ENCODE peak calls at places on chromosomes 1 and 21, in ten cellular contexts. One of them, this sample, is unnamed.

GRCh38 chr1:53686371-53687267 is 52.3 kb downstream of the GLIS1 start:
- DNase-seq in GM04504: no peak
- DNase-seq in stimulated activated naive B cell treated with anti-CD40 and anti-IgM and Interleukin-4, amounts not matched to agents 10 μg/mL and 1 μg/mL and 100 μg/mL, for 72 hours: no peak
- DNase-seq in activated CD8-positive, alpha-beta memory T cell treated with anti-CD3 and anti-CD28 coated beads, Interleukin-2, amount 50 U/mL, for 48 hours: no peak
- DNase-seq in mesothelial cell of epicardium: no peak
- DNase-seq in brain microvascular endothelial cell: peak
- DNase-seq in left cardiac atrium: no peak
- DNase-seq in fibroblast of lung: peak
- DNase-seq in activated T-cell treated with anti-CD3 and anti-CD28 coated beads, Interleukin-2, amount 50 U/mL, for 72 hours: no peak
- DNase-seq in HL-60: no peak
- DNase-seq in this sample: peak

GRCh38 chr1:91650764-91651163 is 150.1 kb downstream of the CDC7 start:
- DNase-seq in GM04504: peak
- DNase-seq in stimulated activated naive B cell treated with anti-CD40 and anti-IgM and Interleukin-4, amounts not matched to agents 10 μg/mL and 1 μg/mL and 100 μg/mL, for 72 hours: no peak
- DNase-seq in activated CD8-positive, alpha-beta memory T cell treated with anti-CD3 and anti-CD28 coated beads, Interleukin-2, amount 50 U/mL, for 48 hours: no peak
- DNase-seq in mesothelial cell of epicardium: no peak
- DNase-seq in brain microvascular endothelial cell: peak
- DNase-seq in left cardiac atrium: peak
- DNase-seq in fibroblast of lung: peak
- DNase-seq in activated T-cell treated with anti-CD3 and anti-CD28 coated beads, Interleukin-2, amount 50 U/mL, for 72 hours: no peak
- DNase-seq in HL-60: no peak
- DNase-seq in this sample: peak

GRCh38 chr1:154666051-154666793 is 58.2 kb upstream of the ADAR start:
- DNase-seq in GM04504: no peak
- DNase-seq in stimulated activated naive B cell treated with anti-CD40 and anti-IgM and Interleukin-4, amounts not matched to agents 10 μg/mL and 1 μg/mL and 100 μg/mL, for 72 hours: no peak
- DNase-seq in activated CD8-positive, alpha-beta memory T cell treated with anti-CD3 and anti-CD28 coated beads, Interleukin-2, amount 50 U/mL, for 48 hours: no peak
- DNase-seq in mesothelial cell of epicardium: no peak
- DNase-seq in brain microvascular endothelial cell: no peak
- DNase-seq in left cardiac atrium: no peak
- DNase-seq in fibroblast of lung: no peak
- DNase-seq in activated T-cell treated with anti-CD3 and anti-CD28 coated beads, Interleukin-2, amount 50 U/mL, for 72 hours: no peak
- DNase-seq in HL-60: no peak
- DNase-seq in this sample: no peak

GRCh38 chr1:154182342-154183044 is 9.4 kb downstream of the TPM3 start:
- DNase-seq in GM04504: peak
- DNase-seq in stimulated activated naive B cell treated with anti-CD40 and anti-IgM and Interleukin-4, amounts not matched to agents 10 μg/mL and 1 μg/mL and 100 μg/mL, for 72 hours: peak
- DNase-seq in activated CD8-positive, alpha-beta memory T cell treated with anti-CD3 and anti-CD28 coated beads, Interleukin-2, amount 50 U/mL, for 48 hours: peak
- DNase-seq in mesothelial cell of epicardium: peak
- DNase-seq in brain microvascular endothelial cell: peak
- DNase-seq in left cardiac atrium: peak
- DNase-seq in fibroblast of lung: peak
- DNase-seq in activated T-cell treated with anti-CD3 and anti-CD28 coated beads, Interleukin-2, amount 50 U/mL, for 72 hours: peak
- DNase-seq in HL-60: peak
- DNase-seq in this sample: peak

GRCh38 chr1:164092603-164093353 is 466.2 kb upstream of the PBX1 start:
- DNase-seq in GM04504: no peak
- DNase-seq in stimulated activated naive B cell treated with anti-CD40 and anti-IgM and Interleukin-4, amounts not matched to agents 10 μg/mL and 1 μg/mL and 100 μg/mL, for 72 hours: no peak
- DNase-seq in activated CD8-positive, alpha-beta memory T cell treated with anti-CD3 and anti-CD28 coated beads, Interleukin-2, amount 50 U/mL, for 48 hours: peak
- DNase-seq in mesothelial cell of epicardium: no peak
- DNase-seq in brain microvascular endothelial cell: no peak
- DNase-seq in left cardiac atrium: no peak
- DNase-seq in fibroblast of lung: no peak
- DNase-seq in activated T-cell treated with anti-CD3 and anti-CD28 coated beads, Interleukin-2, amount 50 U/mL, for 72 hours: peak
- DNase-seq in HL-60: peak
- DNase-seq in this sample: peak

GRCh38 chr1:111738436-111739221 is 566 bp downstream of the INKA2 start:
- DNase-seq in GM04504: peak
- DNase-seq in stimulated activated naive B cell treated with anti-CD40 and anti-IgM and Interleukin-4, amounts not matched to agents 10 μg/mL and 1 μg/mL and 100 μg/mL, for 72 hours: peak
- DNase-seq in activated CD8-positive, alpha-beta memory T cell treated with anti-CD3 and anti-CD28 coated beads, Interleukin-2, amount 50 U/mL, for 48 hours: no peak
- DNase-seq in mesothelial cell of epicardium: no peak
- DNase-seq in brain microvascular endothelial cell: no peak
- DNase-seq in left cardiac atrium: peak
- DNase-seq in fibroblast of lung: peak
- DNase-seq in activated T-cell treated with anti-CD3 and anti-CD28 coated beads, Interleukin-2, amount 50 U/mL, for 72 hours: peak
- DNase-seq in HL-60: peak
- DNase-seq in this sample: peak

GRCh38 chr21:27649323-27649722 is 682.4 kb upstream of the ADAMTS5 start:
- DNase-seq in GM04504: peak
- DNase-seq in stimulated activated naive B cell treated with anti-CD40 and anti-IgM and Interleukin-4, amounts not matched to agents 10 μg/mL and 1 μg/mL and 100 μg/mL, for 72 hours: no peak
- DNase-seq in activated CD8-positive, alpha-beta memory T cell treated with anti-CD3 and anti-CD28 coated beads, Interleukin-2, amount 50 U/mL, for 48 hours: no peak
- DNase-seq in mesothelial cell of epicardium: no peak
- DNase-seq in brain microvascular endothelial cell: peak
- DNase-seq in left cardiac atrium: no peak
- DNase-seq in fibroblast of lung: peak
- DNase-seq in activated T-cell treated with anti-CD3 and anti-CD28 coated beads, Interleukin-2, amount 50 U/mL, for 72 hours: no peak
- DNase-seq in HL-60: no peak
- DNase-seq in this sample: peak

GRCh38 chr1:219812491-219813221 is 115.7 kb downstream of the SLC30A10 start:
- DNase-seq in GM04504: peak
- DNase-seq in stimulated activated naive B cell treated with anti-CD40 and anti-IgM and Interleukin-4, amounts not matched to agents 10 μg/mL and 1 μg/mL and 100 μg/mL, for 72 hours: peak
- DNase-seq in activated CD8-positive, alpha-beta memory T cell treated with anti-CD3 and anti-CD28 coated beads, Interleukin-2, amount 50 U/mL, for 48 hours: no peak
- DNase-seq in mesothelial cell of epicardium: peak
- DNase-seq in brain microvascular endothelial cell: peak
- DNase-seq in left cardiac atrium: no peak
- DNase-seq in fibroblast of lung: peak
- DNase-seq in activated T-cell treated with anti-CD3 and anti-CD28 coated beads, Interleukin-2, amount 50 U/mL, for 72 hours: peak
- DNase-seq in HL-60: peak
- DNase-seq in this sample: peak

GRCh38 chr1:230141002-230141648 is 74.1 kb downstream of the GALNT2 start:
- DNase-seq in GM04504: no peak
- DNase-seq in stimulated activated naive B cell treated with anti-CD40 and anti-IgM and Interleukin-4, amounts not matched to agents 10 μg/mL and 1 μg/mL and 100 μg/mL, for 72 hours: no peak
- DNase-seq in activated CD8-positive, alpha-beta memory T cell treated with anti-CD3 and anti-CD28 coated beads, Interleukin-2, amount 50 U/mL, for 48 hours: no peak
- DNase-seq in mesothelial cell of epicardium: no peak
- DNase-seq in brain microvascular endothelial cell: peak
- DNase-seq in left cardiac atrium: no peak
- DNase-seq in fibroblast of lung: peak
- DNase-seq in activated T-cell treated with anti-CD3 and anti-CD28 coated beads, Interleukin-2, amount 50 U/mL, for 72 hours: no peak
- DNase-seq in HL-60: no peak
- DNase-seq in this sample: peak

GRCh38 chr1:92707292-92707691 is 77.6 kb downstream of the EVI5 start:
- DNase-seq in GM04504: no peak
- DNase-seq in stimulated activated naive B cell treated with anti-CD40 and anti-IgM and Interleukin-4, amounts not matched to agents 10 μg/mL and 1 μg/mL and 100 μg/mL, for 72 hours: no peak
- DNase-seq in activated CD8-positive, alpha-beta memory T cell treated with anti-CD3 and anti-CD28 coated beads, Interleukin-2, amount 50 U/mL, for 48 hours: no peak
- DNase-seq in mesothelial cell of epicardium: no peak
- DNase-seq in brain microvascular endothelial cell: no peak
- DNase-seq in left cardiac atrium: no peak
- DNase-seq in fibroblast of lung: no peak
- DNase-seq in activated T-cell treated with anti-CD3 and anti-CD28 coated beads, Interleukin-2, amount 50 U/mL, for 72 hours: no peak
- DNase-seq in HL-60: no peak
- DNase-seq in this sample: no peak

GRCh38 chr1:40847023-40847740 is 15.0 kb downstream of the CITED4 start:
- DNase-seq in GM04504: no peak
- DNase-seq in stimulated activated naive B cell treated with anti-CD40 and anti-IgM and Interleukin-4, amounts not matched to agents 10 μg/mL and 1 μg/mL and 100 μg/mL, for 72 hours: no peak
- DNase-seq in activated CD8-positive, alpha-beta memory T cell treated with anti-CD3 and anti-CD28 coated beads, Interleukin-2, amount 50 U/mL, for 48 hours: no peak
- DNase-seq in mesothelial cell of epicardium: no peak
- DNase-seq in brain microvascular endothelial cell: no peak
- DNase-seq in left cardiac atrium: no peak
- DNase-seq in fibroblast of lung: peak
- DNase-seq in activated T-cell treated with anti-CD3 and anti-CD28 coated beads, Interleukin-2, amount 50 U/mL, for 72 hours: no peak
- DNase-seq in HL-60: no peak
- DNase-seq in this sample: no peak

GRCh38 chr21:28325618-28326017 is 667.1 kb downstream of the LTN1 start:
- DNase-seq in GM04504: no peak
- DNase-seq in stimulated activated naive B cell treated with anti-CD40 and anti-IgM and Interleukin-4, amounts not matched to agents 10 μg/mL and 1 μg/mL and 100 μg/mL, for 72 hours: no peak
- DNase-seq in activated CD8-positive, alpha-beta memory T cell treated with anti-CD3 and anti-CD28 coated beads, Interleukin-2, amount 50 U/mL, for 48 hours: no peak
- DNase-seq in mesothelial cell of epicardium: no peak
- DNase-seq in brain microvascular endothelial cell: no peak
- DNase-seq in left cardiac atrium: no peak
- DNase-seq in fibroblast of lung: no peak
- DNase-seq in activated T-cell treated with anti-CD3 and anti-CD28 coated beads, Interleukin-2, amount 50 U/mL, for 72 hours: no peak
- DNase-seq in HL-60: no peak
- DNase-seq in this sample: no peak

GRCh38 chr1:169745015-169745861 is 11.4 kb upstream of the SELE start:
- DNase-seq in GM04504: no peak
- DNase-seq in stimulated activated naive B cell treated with anti-CD40 and anti-IgM and Interleukin-4, amounts not matched to agents 10 μg/mL and 1 μg/mL and 100 μg/mL, for 72 hours: no peak
- DNase-seq in activated CD8-positive, alpha-beta memory T cell treated with anti-CD3 and anti-CD28 coated beads, Interleukin-2, amount 50 U/mL, for 48 hours: no peak
- DNase-seq in mesothelial cell of epicardium: no peak
- DNase-seq in brain microvascular endothelial cell: peak
- DNase-seq in left cardiac atrium: peak
- DNase-seq in fibroblast of lung: peak
- DNase-seq in activated T-cell treated with anti-CD3 and anti-CD28 coated beads, Interleukin-2, amount 50 U/mL, for 72 hours: no peak
- DNase-seq in HL-60: no peak
- DNase-seq in this sample: peak

GRCh38 chr1:234735476-234735875 is 125.5 kb upstream of the IRF2BP2 start:
- DNase-seq in GM04504: no peak
- DNase-seq in stimulated activated naive B cell treated with anti-CD40 and anti-IgM and Interleukin-4, amounts not matched to agents 10 μg/mL and 1 μg/mL and 100 μg/mL, for 72 hours: no peak
- DNase-seq in activated CD8-positive, alpha-beta memory T cell treated with anti-CD3 and anti-CD28 coated beads, Interleukin-2, amount 50 U/mL, for 48 hours: no peak
- DNase-seq in mesothelial cell of epicardium: no peak
- DNase-seq in brain microvascular endothelial cell: no peak
- DNase-seq in left cardiac atrium: no peak
- DNase-seq in fibroblast of lung: no peak
- DNase-seq in activated T-cell treated with anti-CD3 and anti-CD28 coated beads, Interleukin-2, amount 50 U/mL, for 72 hours: no peak
- DNase-seq in HL-60: no peak
- DNase-seq in this sample: no peak

GRCh38 chr1:216632980-216633379 is 90.2 kb downstream of the ESRRG start:
- DNase-seq in GM04504: no peak
- DNase-seq in stimulated activated naive B cell treated with anti-CD40 and anti-IgM and Interleukin-4, amounts not matched to agents 10 μg/mL and 1 μg/mL and 100 μg/mL, for 72 hours: no peak
- DNase-seq in activated CD8-positive, alpha-beta memory T cell treated with anti-CD3 and anti-CD28 coated beads, Interleukin-2, amount 50 U/mL, for 48 hours: no peak
- DNase-seq in mesothelial cell of epicardium: no peak
- DNase-seq in brain microvascular endothelial cell: no peak
- DNase-seq in left cardiac atrium: no peak
- DNase-seq in fibroblast of lung: no peak
- DNase-seq in activated T-cell treated with anti-CD3 and anti-CD28 coated beads, Interleukin-2, amount 50 U/mL, for 72 hours: no peak
- DNase-seq in HL-60: no peak
- DNase-seq in this sample: no peak

GRCh38 chr1:22364764-22365163 is 86.9 kb upstream of the ZBTB40 start:
- DNase-seq in GM04504: no peak
- DNase-seq in stimulated activated naive B cell treated with anti-CD40 and anti-IgM and Interleukin-4, amounts not matched to agents 10 μg/mL and 1 μg/mL and 100 μg/mL, for 72 hours: no peak
- DNase-seq in activated CD8-positive, alpha-beta memory T cell treated with anti-CD3 and anti-CD28 coated beads, Interleukin-2, amount 50 U/mL, for 48 hours: no peak
- DNase-seq in mesothelial cell of epicardium: no peak
- DNase-seq in brain microvascular endothelial cell: no peak
- DNase-seq in left cardiac atrium: no peak
- DNase-seq in fibroblast of lung: no peak
- DNase-seq in activated T-cell treated with anti-CD3 and anti-CD28 coated beads, Interleukin-2, amount 50 U/mL, for 72 hours: no peak
- DNase-seq in HL-60: no peak
- DNase-seq in this sample: no peak

GRCh38 chr1:28913786-28914227 is 562 bp upstream of the EPB41 start:
- DNase-seq in GM04504: no peak
- DNase-seq in stimulated activated naive B cell treated with anti-CD40 and anti-IgM and Interleukin-4, amounts not matched to agents 10 μg/mL and 1 μg/mL and 100 μg/mL, for 72 hours: no peak
- DNase-seq in activated CD8-positive, alpha-beta memory T cell treated with anti-CD3 and anti-CD28 coated beads, Interleukin-2, amount 50 U/mL, for 48 hours: no peak
- DNase-seq in mesothelial cell of epicardium: no peak
- DNase-seq in brain microvascular endothelial cell: no peak
- DNase-seq in left cardiac atrium: no peak
- DNase-seq in fibroblast of lung: no peak
- DNase-seq in activated T-cell treated with anti-CD3 and anti-CD28 coated beads, Interleukin-2, amount 50 U/mL, for 72 hours: no peak
- DNase-seq in HL-60: no peak
- DNase-seq in this sample: peak

GRCh38 chr21:27464643-27465042 is 497.8 kb upstream of the ADAMTS5 start:
- DNase-seq in GM04504: no peak
- DNase-seq in stimulated activated naive B cell treated with anti-CD40 and anti-IgM and Interleukin-4, amounts not matched to agents 10 μg/mL and 1 μg/mL and 100 μg/mL, for 72 hours: no peak
- DNase-seq in activated CD8-positive, alpha-beta memory T cell treated with anti-CD3 and anti-CD28 coated beads, Interleukin-2, amount 50 U/mL, for 48 hours: no peak
- DNase-seq in mesothelial cell of epicardium: no peak
- DNase-seq in brain microvascular endothelial cell: no peak
- DNase-seq in left cardiac atrium: no peak
- DNase-seq in fibroblast of lung: peak
- DNase-seq in activated T-cell treated with anti-CD3 and anti-CD28 coated beads, Interleukin-2, amount 50 U/mL, for 72 hours: no peak
- DNase-seq in HL-60: no peak
- DNase-seq in this sample: peak

GRCh38 chr1:53410691-53411090 is 48.5 kb upstream of the DMRTB1 start:
- DNase-seq in GM04504: no peak
- DNase-seq in stimulated activated naive B cell treated with anti-CD40 and anti-IgM and Interleukin-4, amounts not matched to agents 10 μg/mL and 1 μg/mL and 100 μg/mL, for 72 hours: no peak
- DNase-seq in activated CD8-positive, alpha-beta memory T cell treated with anti-CD3 and anti-CD28 coated beads, Interleukin-2, amount 50 U/mL, for 48 hours: no peak
- DNase-seq in mesothelial cell of epicardium: no peak
- DNase-seq in brain microvascular endothelial cell: no peak
- DNase-seq in left cardiac atrium: no peak
- DNase-seq in fibroblast of lung: no peak
- DNase-seq in activated T-cell treated with anti-CD3 and anti-CD28 coated beads, Interleukin-2, amount 50 U/mL, for 72 hours: no peak
- DNase-seq in HL-60: no peak
- DNase-seq in this sample: no peak

GRCh38 chr21:32306021-32306780 is 7.5 kb downstream of the MRAP start:
- DNase-seq in GM04504: no peak
- DNase-seq in stimulated activated naive B cell treated with anti-CD40 and anti-IgM and Interleukin-4, amounts not matched to agents 10 μg/mL and 1 μg/mL and 100 μg/mL, for 72 hours: no peak
- DNase-seq in activated CD8-positive, alpha-beta memory T cell treated with anti-CD3 and anti-CD28 coated beads, Interleukin-2, amount 50 U/mL, for 48 hours: no peak
- DNase-seq in mesothelial cell of epicardium: no peak
- DNase-seq in brain microvascular endothelial cell: peak
- DNase-seq in left cardiac atrium: no peak
- DNase-seq in fibroblast of lung: peak
- DNase-seq in activated T-cell treated with anti-CD3 and anti-CD28 coated beads, Interleukin-2, amount 50 U/mL, for 72 hours: no peak
- DNase-seq in HL-60: no peak
- DNase-seq in this sample: no peak

GRCh38 chr1:157852476-157852875 is 10.9 kb upstream of the CD5L start:
- DNase-seq in GM04504: no peak
- DNase-seq in stimulated activated naive B cell treated with anti-CD40 and anti-IgM and Interleukin-4, amounts not matched to agents 10 μg/mL and 1 μg/mL and 100 μg/mL, for 72 hours: no peak
- DNase-seq in activated CD8-positive, alpha-beta memory T cell treated with anti-CD3 and anti-CD28 coated beads, Interleukin-2, amount 50 U/mL, for 48 hours: no peak
- DNase-seq in mesothelial cell of epicardium: no peak
- DNase-seq in brain microvascular endothelial cell: no peak
- DNase-seq in left cardiac atrium: no peak
- DNase-seq in fibroblast of lung: peak
- DNase-seq in activated T-cell treated with anti-CD3 and anti-CD28 coated beads, Interleukin-2, amount 50 U/mL, for 72 hours: no peak
- DNase-seq in HL-60: no peak
- DNase-seq in this sample: peak

GRCh38 chr1:10630661-10631120 is 155.9 kb downstream of the PEX14 start:
- DNase-seq in GM04504: no peak
- DNase-seq in stimulated activated naive B cell treated with anti-CD40 and anti-IgM and Interleukin-4, amounts not matched to agents 10 μg/mL and 1 μg/mL and 100 μg/mL, for 72 hours: no peak
- DNase-seq in activated CD8-positive, alpha-beta memory T cell treated with anti-CD3 and anti-CD28 coated beads, Interleukin-2, amount 50 U/mL, for 48 hours: no peak
- DNase-seq in mesothelial cell of epicardium: peak
- DNase-seq in brain microvascular endothelial cell: no peak
- DNase-seq in left cardiac atrium: no peak
- DNase-seq in fibroblast of lung: no peak
- DNase-seq in activated T-cell treated with anti-CD3 and anti-CD28 coated beads, Interleukin-2, amount 50 U/mL, for 72 hours: no peak
- DNase-seq in HL-60: no peak
- DNase-seq in this sample: no peak

GRCh38 chr1:227094249-227094966 is 154.3 kb downstream of the COQ8A start:
- DNase-seq in GM04504: no peak
- DNase-seq in stimulated activated naive B cell treated with anti-CD40 and anti-IgM and Interleukin-4, amounts not matched to agents 10 μg/mL and 1 μg/mL and 100 μg/mL, for 72 hours: no peak
- DNase-seq in activated CD8-positive, alpha-beta memory T cell treated with anti-CD3 and anti-CD28 coated beads, Interleukin-2, amount 50 U/mL, for 48 hours: no peak
- DNase-seq in mesothelial cell of epicardium: no peak
- DNase-seq in brain microvascular endothelial cell: no peak
- DNase-seq in left cardiac atrium: no peak
- DNase-seq in fibroblast of lung: peak
- DNase-seq in activated T-cell treated with anti-CD3 and anti-CD28 coated beads, Interleukin-2, amount 50 U/mL, for 72 hours: no peak
- DNase-seq in HL-60: no peak
- DNase-seq in this sample: peak

GRCh38 chr1:236168716-236169429 is 26.5 kb downstream of the GPR137B start:
- DNase-seq in GM04504: no peak
- DNase-seq in stimulated activated naive B cell treated with anti-CD40 and anti-IgM and Interleukin-4, amounts not matched to agents 10 μg/mL and 1 μg/mL and 100 μg/mL, for 72 hours: no peak
- DNase-seq in activated CD8-positive, alpha-beta memory T cell treated with anti-CD3 and anti-CD28 coated beads, Interleukin-2, amount 50 U/mL, for 48 hours: peak
- DNase-seq in mesothelial cell of epicardium: no peak
- DNase-seq in brain microvascular endothelial cell: peak
- DNase-seq in left cardiac atrium: peak
- DNase-seq in fibroblast of lung: peak
- DNase-seq in activated T-cell treated with anti-CD3 and anti-CD28 coated beads, Interleukin-2, amount 50 U/mL, for 72 hours: peak
- DNase-seq in HL-60: no peak
- DNase-seq in this sample: no peak

GRCh38 chr1:232954594-232955365 is 4.4 kb downstream of the NTPCR start:
- DNase-seq in GM04504: no peak
- DNase-seq in stimulated activated naive B cell treated with anti-CD40 and anti-IgM and Interleukin-4, amounts not matched to agents 10 μg/mL and 1 μg/mL and 100 μg/mL, for 72 hours: no peak
- DNase-seq in activated CD8-positive, alpha-beta memory T cell treated with anti-CD3 and anti-CD28 coated beads, Interleukin-2, amount 50 U/mL, for 48 hours: no peak
- DNase-seq in mesothelial cell of epicardium: no peak
- DNase-seq in brain microvascular endothelial cell: peak
- DNase-seq in left cardiac atrium: no peak
- DNase-seq in fibroblast of lung: peak
- DNase-seq in activated T-cell treated with anti-CD3 and anti-CD28 coated beads, Interleukin-2, amount 50 U/mL, for 72 hours: no peak
- DNase-seq in HL-60: no peak
- DNase-seq in this sample: peak

GRCh38 chr1:204650911-204651570 is 34.5 kb downstream of the LRRN2 start:
- DNase-seq in GM04504: no peak
- DNase-seq in stimulated activated naive B cell treated with anti-CD40 and anti-IgM and Interleukin-4, amounts not matched to agents 10 μg/mL and 1 μg/mL and 100 μg/mL, for 72 hours: no peak
- DNase-seq in activated CD8-positive, alpha-beta memory T cell treated with anti-CD3 and anti-CD28 coated beads, Interleukin-2, amount 50 U/mL, for 48 hours: no peak
- DNase-seq in mesothelial cell of epicardium: no peak
- DNase-seq in brain microvascular endothelial cell: no peak
- DNase-seq in left cardiac atrium: no peak
- DNase-seq in fibroblast of lung: peak
- DNase-seq in activated T-cell treated with anti-CD3 and anti-CD28 coated beads, Interleukin-2, amount 50 U/mL, for 72 hours: no peak
- DNase-seq in HL-60: no peak
- DNase-seq in this sample: no peak

GRCh38 chr1:15352122-15352957 is 57.3 kb upstream of the EFHD2 start:
- DNase-seq in GM04504: no peak
- DNase-seq in stimulated activated naive B cell treated with anti-CD40 and anti-IgM and Interleukin-4, amounts not matched to agents 10 μg/mL and 1 μg/mL and 100 μg/mL, for 72 hours: no peak
- DNase-seq in activated CD8-positive, alpha-beta memory T cell treated with anti-CD3 and anti-CD28 coated beads, Interleukin-2, amount 50 U/mL, for 48 hours: peak
- DNase-seq in mesothelial cell of epicardium: no peak
- DNase-seq in brain microvascular endothelial cell: peak
- DNase-seq in left cardiac atrium: no peak
- DNase-seq in fibroblast of lung: peak
- DNase-seq in activated T-cell treated with anti-CD3 and anti-CD28 coated beads, Interleukin-2, amount 50 U/mL, for 72 hours: peak
- DNase-seq in HL-60: no peak
- DNase-seq in this sample: peak

GRCh38 chr1:17831619-17832018 is 76.5 kb downstream of the ACTL8 start:
- DNase-seq in GM04504: peak
- DNase-seq in stimulated activated naive B cell treated with anti-CD40 and anti-IgM and Interleukin-4, amounts not matched to agents 10 μg/mL and 1 μg/mL and 100 μg/mL, for 72 hours: no peak
- DNase-seq in activated CD8-positive, alpha-beta memory T cell treated with anti-CD3 and anti-CD28 coated beads, Interleukin-2, amount 50 U/mL, for 48 hours: no peak
- DNase-seq in mesothelial cell of epicardium: peak
- DNase-seq in brain microvascular endothelial cell: peak
- DNase-seq in left cardiac atrium: no peak
- DNase-seq in fibroblast of lung: peak
- DNase-seq in activated T-cell treated with anti-CD3 and anti-CD28 coated beads, Interleukin-2, amount 50 U/mL, for 72 hours: no peak
- DNase-seq in HL-60: no peak
- DNase-seq in this sample: peak